ENCODE peak calls at places on chromosomes 3 and 15, in five cellular contexts. F is HCT116, M is A549, W is SK-N-SH, D is K562. Z is an unnamed sample.

GRCh38 chr3:119695480-119695879 is 7.3 kb upstream of the CFAP91 start:
- DNase-seq in F (peak; percentile 49), M (no peak), W (no peak), D (peak; percentile 20), Z (peak; percentile 45)

GRCh38 chr3:11699083-11699427 is 55.3 kb upstream of the VGLL4 start:
- DNase-seq in F (no peak), M (no peak), W (no peak), D (no peak), Z (no peak)

GRCh38 chr3:33139996-33140395 is 26.2 kb downstream of the CRTAP start:
- DNase-seq in F (no peak), M (no peak), W (no peak), D (no peak), Z (no peak)

GRCh38 chr15:98292442-98293240 is 332.1 kb downstream of the ARRDC4 start:
- DNase-seq in F (peak; percentile 21), M (peak; percentile 74), W (peak; percentile 77), D (peak; percentile 61), Z (peak; percentile 60)

GRCh38 chr15:34271493-34271892 is 46.7 kb downstream of the EMC4 start:
- DNase-seq in F (no peak), M (no peak), W (no peak), D (no peak), Z (peak; percentile 62)

GRCh38 chr3:131454501-131454900 is 48.3 kb downstream of the MRPL3 start:
- DNase-seq in F (no peak), M (no peak), W (no peak), D (no peak), Z (peak; percentile 9)

GRCh38 chr3:113629941-113630340 is 66.5 kb downstream of the USF3 start:
- DNase-seq in F (no peak), M (no peak), W (no peak), D (no peak), Z (no peak)

GRCh38 chr15:95603802-95604201 is 726.7 kb upstream of the NR2F2 start:
- DNase-seq in F (no peak), M (no peak), W (no peak), D (no peak), Z (no peak)

GRCh38 chr15:68271854-68272471 is 5.6 kb upstream of the FEM1B start:
- DNase-seq in F (peak; percentile 80), M (peak; percentile 77), W (peak; percentile 51), D (no peak), Z (no peak)

GRCh38 chr3:39378092-39378491 is 5.1 kb upstream of the SLC25A38 start:
- DNase-seq in F (peak; percentile 45), M (peak; percentile 47), W (peak; percentile 55), D (peak; percentile 80), Z (peak; percentile 61)

GRCh38 chr3:128649264-128649663 is 1.4 kb downstream of the RPN1 start:
- DNase-seq in F (no peak), M (no peak), W (no peak), D (no peak), Z (no peak)

GRCh38 chr15:48096813-48097212 is 24.0 kb upstream of the SLC24A5 start:
- DNase-seq in F (no peak), M (no peak), W (no peak), D (no peak), Z (no peak)
- TF ChIP-seq MAX in F (no peak), M (no peak), W (no peak), D (no peak), Z (no peak)

GRCh38 chr3:107578523-107578922 is 55.8 kb downstream of the BBX start:
- DNase-seq in F (no peak), M (no peak), W (no peak), D (no peak), Z (no peak)
- TF ChIP-seq CTCF in F (no peak), M (no peak), W (no peak), D (no peak), Z (no peak)

GRCh38 chr3:157120071-157120892 is 39.7 kb downstream of the CCNL1 start:
- DNase-seq in F (no peak), M (no peak), W (no peak), D (no peak), Z (no peak)
- TF ChIP-seq MAX in F (no peak), M (no peak), W (no peak), D (no peak), Z (no peak)

DNA sequence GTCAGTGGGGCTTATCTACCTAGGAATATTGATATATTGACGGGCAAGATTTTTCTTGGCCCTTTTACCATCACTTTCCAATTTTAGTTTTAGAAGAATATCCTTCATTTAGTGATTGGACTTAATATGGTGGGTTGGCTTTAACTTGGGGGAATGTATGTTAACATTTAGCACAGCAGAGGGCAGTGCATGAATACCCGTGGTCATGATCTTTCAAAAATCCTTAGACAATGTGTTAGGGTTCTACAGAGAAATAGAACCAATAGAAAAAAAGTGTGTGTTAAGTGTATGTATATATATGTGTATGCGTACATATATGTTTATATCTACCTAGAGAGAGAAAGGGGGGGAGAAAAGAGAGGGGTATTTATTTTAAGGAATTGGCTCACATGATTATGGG is 36.9 kb downstream of the GPR171 start:
- DNase-seq in F (no peak), M (no peak), W (no peak), D (no peak), Z (peak; percentile 23)
- TF ChIP-seq CTCF in F (no peak), M (peak; percentile 23), W (peak; percentile 42), D (no peak), Z (no peak)

GRCh38 chr15:69712999-69713398 is 260.4 kb downstream of the RPLP1 start:
- DNase-seq in F (no peak), M (no peak), W (no peak), D (no peak), Z (no peak)

GRCh38 chr15:69718916-69719315 is 266.3 kb downstream of the RPLP1 start:
- DNase-seq in F (no peak), M (no peak), W (no peak), D (no peak), Z (peak; percentile 89)

GRCh38 chr15:69715205-69715604 is 262.6 kb downstream of the RPLP1 start:
- DNase-seq in F (no peak), M (no peak), W (no peak), D (no peak), Z (no peak)

GRCh38 chr15:69718445-69718844 is 265.8 kb downstream of the RPLP1 start:
- DNase-seq in F (no peak), M (no peak), W (no peak), D (no peak), Z (peak; percentile 64)

DNA sequence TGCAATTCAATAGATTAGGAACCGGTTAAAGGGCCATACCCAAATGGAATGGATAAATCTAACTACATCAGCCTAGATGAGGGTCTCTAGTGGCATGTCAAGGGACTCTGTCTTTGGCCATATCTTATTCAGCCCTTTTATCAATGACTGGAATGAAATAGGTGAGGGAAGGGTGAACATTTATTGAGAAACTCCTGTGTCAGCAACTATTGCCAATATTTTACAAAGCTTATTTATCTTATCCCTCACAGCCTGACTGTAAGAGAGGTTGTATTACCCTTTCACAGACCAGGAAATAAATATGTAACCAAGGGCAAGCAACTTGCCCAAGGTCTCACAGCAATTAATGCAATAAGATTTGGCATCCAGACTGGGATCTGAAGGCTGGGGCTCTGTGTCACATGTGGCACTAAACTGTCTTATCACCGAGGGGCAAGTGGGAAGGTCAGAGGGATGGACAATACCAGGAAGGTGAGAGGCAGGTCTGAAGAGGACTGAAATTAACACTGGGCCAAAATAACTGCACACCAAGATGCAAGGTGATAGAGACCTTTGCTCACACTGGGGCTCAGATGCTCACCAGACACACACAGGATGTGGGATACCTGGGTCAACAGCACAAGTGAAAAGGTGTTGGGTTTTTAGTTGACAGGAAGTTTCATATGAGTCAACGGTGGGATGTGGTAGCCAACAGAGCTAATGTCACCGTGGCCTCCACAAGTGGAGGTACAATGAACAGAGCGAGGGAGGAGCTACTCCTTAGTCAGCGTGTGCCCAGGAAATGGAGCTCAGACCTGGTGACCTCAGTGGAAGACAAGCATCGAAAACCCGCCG is 261.3 kb downstream of the RPLP1 start:
- DNase-seq in F (no peak), M (no peak), W (no peak), D (no peak), Z (peak; percentile 44)
- TF ChIP-seq MAX in F (no peak), M (no peak), W (no peak), D (no peak), Z (no peak)

GRCh38 chr15:80367094-80367493 is 37.1 kb upstream of the ARNT2 start:
- DNase-seq in F (peak; percentile 45), M (peak; percentile 24), W (peak; percentile 9), D (peak; percentile 64), Z (peak; percentile 62)
- TF ChIP-seq CTCF in F (peak; percentile 65), M (peak; percentile 45), W (peak; percentile 35), D (peak; percentile 59), Z (no peak)

Z was measured in NB4.